ENCODE peak calls at places on chromosomes 5 and 9, in seven cellular contexts. One of them, this sample, is unnamed.

GRCh38 chr9:31969552-31969951 is 414.9 kb upstream of the ACO1 start:
- DNase-seq in CD8-positive, alpha-beta T cell: no peak
- DNase-seq in mesendoderm: no peak
- DNase-seq in astrocyte of the spinal cord: no peak
- DNase-seq in tibial nerve: no peak
- DNase-seq in mammary epithelial cell: no peak
- DNase-seq in tibial artery: no peak
- DNase-seq in this sample: no peak

GRCh38 chr9:37902131-37902530 is 1.8 kb downstream of the SLC25A51 start:
- DNase-seq in tibial nerve: no peak
- DNase-seq in mammary epithelial cell: no peak
- DNase-seq in mesendoderm: no peak
- DNase-seq in tibial artery: no peak
- DNase-seq in CD8-positive, alpha-beta T cell: no peak
- DNase-seq in astrocyte of the spinal cord: no peak
- DNase-seq in this sample: no peak

GRCh38 chr5:61768692-61769281 is 436.7 kb downstream of the ZSWIM6 start:
- DNase-seq in tibial artery: no peak
- DNase-seq in astrocyte of the spinal cord: peak; percentile 9
- DNase-seq in mammary epithelial cell: peak; percentile 45
- DNase-seq in CD8-positive, alpha-beta T cell: no peak
- DNase-seq in mesendoderm: peak; percentile 92
- DNase-seq in tibial nerve: no peak
- DNase-seq in this sample: no peak

GRCh38 chr5:167797933-167798332 is 493.5 kb upstream of the WWC1 start:
- DNase-seq in mesendoderm: no peak
- DNase-seq in tibial nerve: no peak
- DNase-seq in astrocyte of the spinal cord: no peak
- DNase-seq in CD8-positive, alpha-beta T cell: no peak
- DNase-seq in tibial artery: no peak
- DNase-seq in mammary epithelial cell: peak; percentile 35
- DNase-seq in this sample: no peak

GRCh38 chr5:132591140-132591539 is 34.4 kb downstream of the RAD50 start:
- DNase-seq in astrocyte of the spinal cord: peak; percentile 15
- DNase-seq in mesendoderm: peak; percentile 2
- DNase-seq in tibial nerve: no peak
- DNase-seq in CD8-positive, alpha-beta T cell: no peak
- DNase-seq in mammary epithelial cell: no peak
- DNase-seq in tibial artery: no peak
- DNase-seq in this sample: no peak

GRCh38 chr5:146291421-146292074 is 47.1 kb upstream of the POU4F3 start:
- DNase-seq in tibial nerve: no peak
- DNase-seq in astrocyte of the spinal cord: peak; percentile 51
- DNase-seq in tibial artery: no peak
- DNase-seq in mesendoderm: peak; percentile 60
- DNase-seq in mammary epithelial cell: peak; percentile 26
- DNase-seq in CD8-positive, alpha-beta T cell: no peak
- DNase-seq in this sample: peak; percentile 1

GRCh38 chr5:150623152-150623877 is 17.1 kb upstream of the SYNPO start:
- DNase-seq in tibial nerve: no peak
- DNase-seq in CD8-positive, alpha-beta T cell: no peak
- DNase-seq in tibial artery: no peak
- DNase-seq in mammary epithelial cell: no peak
- DNase-seq in astrocyte of the spinal cord: no peak
- DNase-seq in mesendoderm: no peak
- DNase-seq in this sample: no peak

GRCh38 chr9:122897969-122898368 is 7.2 kb downstream of the RC3H2 start:
- DNase-seq in CD8-positive, alpha-beta T cell: no peak
- DNase-seq in mammary epithelial cell: peak; percentile 49
- DNase-seq in tibial nerve: no peak
- DNase-seq in mesendoderm: no peak
- DNase-seq in tibial artery: no peak
- DNase-seq in astrocyte of the spinal cord: no peak
- DNase-seq in this sample: no peak

GRCh38 chr5:54742417-54742889 is 224.9 kb downstream of the SNX18 start:
- DNase-seq in tibial nerve: no peak
- DNase-seq in tibial artery: no peak
- DNase-seq in mammary epithelial cell: peak; percentile 76
- DNase-seq in CD8-positive, alpha-beta T cell: no peak
- DNase-seq in mesendoderm: peak; percentile 90
- DNase-seq in astrocyte of the spinal cord: peak; percentile 54
- DNase-seq in this sample: no peak

GRCh38 chr5:53017383-53017782 is 28.2 kb downstream of the ITGA2 start:
- DNase-seq in mesendoderm: no peak
- DNase-seq in CD8-positive, alpha-beta T cell: no peak
- DNase-seq in mammary epithelial cell: no peak
- DNase-seq in tibial artery: no peak
- DNase-seq in astrocyte of the spinal cord: no peak
- DNase-seq in tibial nerve: no peak
- DNase-seq in this sample: no peak

GRCh38 chr9:107894572-107895261 is 405.1 kb upstream of the KLF4 start:
- DNase-seq in tibial nerve: no peak
- DNase-seq in astrocyte of the spinal cord: no peak
- DNase-seq in CD8-positive, alpha-beta T cell: no peak
- DNase-seq in tibial artery: no peak
- DNase-seq in mesendoderm: no peak
- DNase-seq in mammary epithelial cell: no peak
- DNase-seq in this sample: peak; percentile 88

GRCh38 chr9:126588491-126589168 is 25.1 kb upstream of the LMX1B start:
- DNase-seq in mammary epithelial cell: no peak
- DNase-seq in tibial artery: no peak
- DNase-seq in astrocyte of the spinal cord: no peak
- DNase-seq in mesendoderm: no peak
- DNase-seq in tibial nerve: no peak
- DNase-seq in CD8-positive, alpha-beta T cell: no peak
- DNase-seq in this sample: no peak

GRCh38 chr9:17810728-17811634 is 232.1 kb downstream of the SH3GL2 start:
- DNase-seq in tibial nerve: peak; percentile 17
- DNase-seq in mesendoderm: peak; percentile 50
- DNase-seq in mammary epithelial cell: peak; percentile 28
- DNase-seq in tibial artery: no peak
- DNase-seq in CD8-positive, alpha-beta T cell: no peak
- DNase-seq in astrocyte of the spinal cord: peak; percentile 55
- DNase-seq in this sample: peak; percentile 9

GRCh38 chr5:120293796-120294195 is 170.3 kb upstream of the PRR16 start:
- DNase-seq in mesendoderm: no peak
- DNase-seq in astrocyte of the spinal cord: peak; percentile 72
- DNase-seq in tibial artery: no peak
- DNase-seq in tibial nerve: no peak
- DNase-seq in CD8-positive, alpha-beta T cell: no peak
- DNase-seq in mammary epithelial cell: peak; percentile 76
- DNase-seq in this sample: peak; percentile 87

GRCh38 chr5:166165600-166165999 is 2125.8 kb upstream of the WWC1 start:
- DNase-seq in astrocyte of the spinal cord: no peak
- DNase-seq in tibial nerve: no peak
- DNase-seq in tibial artery: no peak
- DNase-seq in mesendoderm: peak; percentile 53
- DNase-seq in CD8-positive, alpha-beta T cell: no peak
- DNase-seq in mammary epithelial cell: no peak
- DNase-seq in this sample: no peak

DNA sequence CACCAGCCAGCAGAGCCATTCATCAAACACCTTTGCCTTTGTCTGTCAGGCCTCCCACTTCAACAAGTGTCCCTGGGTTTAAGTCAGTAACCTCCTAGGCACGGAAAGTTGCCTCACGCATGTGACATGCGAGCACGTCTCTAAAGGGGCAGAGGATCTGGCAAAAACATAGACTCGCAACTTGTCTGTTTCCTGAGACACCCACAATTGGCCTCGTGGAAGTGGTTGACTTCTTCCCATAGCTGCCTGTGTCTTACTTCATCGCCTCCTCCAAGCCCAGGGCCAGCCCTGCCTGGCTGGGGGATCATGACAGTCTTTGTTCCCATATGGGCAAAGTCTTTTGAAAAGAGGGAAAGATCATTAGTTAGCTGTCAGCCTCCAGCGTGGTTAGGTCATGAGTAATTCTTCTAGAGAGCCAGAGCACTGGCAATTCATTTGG is 35.5 kb upstream of the GLRX start:
- DNase-seq in astrocyte of the spinal cord: peak; percentile 88
- DNase-seq in mammary epithelial cell: peak; percentile 9
- DNase-seq in mesendoderm: no peak
- DNase-seq in tibial artery: peak; percentile 87
- DNase-seq in CD8-positive, alpha-beta T cell: no peak
- DNase-seq in tibial nerve: peak; percentile 28
- DNase-seq in this sample: peak; percentile 81
- H3K4me3 ChIP-seq in astrocyte of the spinal cord: no peak overlapping the region
- H3K4me3 ChIP-seq in mammary epithelial cell: no peak overlapping the region
- H3K4me3 ChIP-seq in mesendoderm: no peak overlapping the region
- H3K4me3 ChIP-seq in tibial artery: peak overlapping the region; percentile 25
- H3K4me3 ChIP-seq in CD8-positive, alpha-beta T cell: no peak overlapping the region
- H3K4me3 ChIP-seq in tibial nerve: no peak overlapping the region
- H3K4me3 ChIP-seq in this sample: no peak overlapping the region

GRCh38 chr5:160311491-160312138 is 749 bp downstream of the CCNJL start:
- DNase-seq in tibial artery: no peak
- DNase-seq in astrocyte of the spinal cord: peak; percentile 10
- DNase-seq in CD8-positive, alpha-beta T cell: no peak
- DNase-seq in mammary epithelial cell: no peak
- DNase-seq in tibial nerve: no peak
- DNase-seq in mesendoderm: peak; percentile 28
- DNase-seq in this sample: no peak

GRCh38 chr5:160310910-160311295 is 1.5 kb downstream of the CCNJL start:
- DNase-seq in tibial nerve: no peak
- DNase-seq in astrocyte of the spinal cord: no peak
- DNase-seq in mesendoderm: peak; percentile 25
- DNase-seq in tibial artery: no peak
- DNase-seq in mammary epithelial cell: no peak
- DNase-seq in CD8-positive, alpha-beta T cell: no peak
- DNase-seq in this sample: no peak

GRCh38 chr5:160312960-160313734 is 783 bp upstream of the CCNJL start:
- DNase-seq in mammary epithelial cell: peak; percentile 16
- DNase-seq in tibial nerve: no peak
- DNase-seq in CD8-positive, alpha-beta T cell: no peak
- DNase-seq in tibial artery: no peak
- DNase-seq in mesendoderm: no peak
- DNase-seq in astrocyte of the spinal cord: peak; percentile 17
- DNase-seq in this sample: no peak

GRCh38 chr5:160312139-160312959 is at the start of gene CCNJL:
- DNase-seq in astrocyte of the spinal cord: peak; percentile 55
- DNase-seq in mesendoderm: peak; percentile 87
- DNase-seq in tibial artery: no peak
- DNase-seq in CD8-positive, alpha-beta T cell: no peak
- DNase-seq in mammary epithelial cell: peak; percentile 64
- DNase-seq in tibial nerve: no peak
- DNase-seq in this sample: no peak

GRCh38 chr5:160310140-160310909 is 2.0 kb downstream of the CCNJL start:
- DNase-seq in CD8-positive, alpha-beta T cell: no peak
- DNase-seq in mammary epithelial cell: no peak
- DNase-seq in astrocyte of the spinal cord: no peak
- DNase-seq in mesendoderm: no peak
- DNase-seq in tibial nerve: no peak
- DNase-seq in tibial artery: no peak
- DNase-seq in this sample: no peak
- H3K4me3 ChIP-seq in CD8-positive, alpha-beta T cell: no peak overlapping the region
- H3K4me3 ChIP-seq in mammary epithelial cell: no peak overlapping the region
- H3K4me3 ChIP-seq in astrocyte of the spinal cord: no peak overlapping the region
- H3K4me3 ChIP-seq in mesendoderm: no peak overlapping the region
- H3K4me3 ChIP-seq in tibial nerve: no peak overlapping the region
- H3K4me3 ChIP-seq in tibial artery: no peak overlapping the region
- H3K4me3 ChIP-seq in this sample: no peak overlapping the region

GRCh38 chr9:14994738-14995137 is 84.5 kb upstream of the FREM1 start:
- DNase-seq in tibial nerve: no peak
- DNase-seq in mammary epithelial cell: no peak
- DNase-seq in CD8-positive, alpha-beta T cell: no peak
- DNase-seq in astrocyte of the spinal cord: no peak
- DNase-seq in mesendoderm: no peak
- DNase-seq in tibial artery: no peak
- DNase-seq in this sample: no peak

GRCh38 chr9:14992516-14992915 is 82.3 kb upstream of the FREM1 start:
- DNase-seq in astrocyte of the spinal cord: peak; percentile 6
- DNase-seq in mammary epithelial cell: no peak
- DNase-seq in tibial artery: no peak
- DNase-seq in CD8-positive, alpha-beta T cell: no peak
- DNase-seq in tibial nerve: no peak
- DNase-seq in mesendoderm: no peak
- DNase-seq in this sample: no peak

GRCh38 chr9:14993061-14993800 is 83.0 kb upstream of the FREM1 start:
- DNase-seq in mammary epithelial cell: peak; percentile 24
- DNase-seq in CD8-positive, alpha-beta T cell: no peak
- DNase-seq in astrocyte of the spinal cord: peak; percentile 87
- DNase-seq in tibial nerve: peak; percentile 59
- DNase-seq in tibial artery: peak; percentile 89
- DNase-seq in mesendoderm: peak; percentile 96
- DNase-seq in this sample: peak; percentile 48

GRCh38 chr9:14992025-14992424 is 81.8 kb upstream of the FREM1 start:
- DNase-seq in mesendoderm: no peak
- DNase-seq in astrocyte of the spinal cord: no peak
- DNase-seq in tibial artery: no peak
- DNase-seq in mammary epithelial cell: no peak
- DNase-seq in tibial nerve: no peak
- DNase-seq in CD8-positive, alpha-beta T cell: no peak
- DNase-seq in this sample: no peak

DNA sequence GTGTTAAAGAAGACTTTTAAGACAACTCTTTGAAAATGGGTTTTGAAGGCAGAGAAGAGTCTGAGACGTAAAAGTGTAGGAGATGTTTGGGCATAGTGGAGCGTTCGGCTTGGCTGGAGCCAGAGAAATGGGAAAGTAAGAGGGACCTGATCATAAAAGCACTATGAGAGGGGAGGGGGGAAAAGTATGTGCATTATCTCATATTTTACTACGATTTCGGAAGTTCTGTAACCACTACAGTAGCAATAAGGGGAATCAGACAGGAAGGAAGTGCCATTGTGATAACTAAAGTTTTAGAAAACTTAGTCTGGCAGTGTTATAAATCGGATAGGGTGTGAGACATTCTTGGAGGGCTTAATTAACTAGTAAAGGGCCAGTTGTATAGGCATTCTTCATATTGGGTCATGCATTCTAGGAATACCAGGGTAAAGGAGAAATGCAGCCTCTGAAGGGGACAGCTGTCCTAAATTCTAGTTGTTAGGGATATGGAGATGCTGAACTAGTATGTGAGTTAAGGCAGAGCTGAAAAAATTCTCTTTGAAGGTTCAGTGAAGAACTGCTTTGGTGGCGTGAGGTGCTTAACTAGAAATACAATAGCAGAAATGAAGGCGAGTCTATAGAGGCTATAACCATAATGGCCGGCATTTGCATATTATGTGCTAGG is 83.8 kb upstream of the FREM1 start:
- DNase-seq in tibial nerve: no peak
- DNase-seq in mesendoderm: no peak
- DNase-seq in mammary epithelial cell: no peak
- DNase-seq in astrocyte of the spinal cord: no peak
- DNase-seq in CD8-positive, alpha-beta T cell: no peak
- DNase-seq in tibial artery: no peak
- DNase-seq in this sample: no peak
- H3K4me3 ChIP-seq in tibial nerve: peak overlapping the region; percentile 72
- H3K4me3 ChIP-seq in mesendoderm: no peak overlapping the region
- H3K4me3 ChIP-seq in mammary epithelial cell: no peak overlapping the region
- H3K4me3 ChIP-seq in astrocyte of the spinal cord: peak overlapping the region; percentile 63
- H3K4me3 ChIP-seq in CD8-positive, alpha-beta T cell: peak overlapping the region; percentile 67
- H3K4me3 ChIP-seq in tibial artery: peak overlapping the region; percentile 77
- H3K4me3 ChIP-seq in this sample: peak overlapping the region; percentile 60

DNA sequence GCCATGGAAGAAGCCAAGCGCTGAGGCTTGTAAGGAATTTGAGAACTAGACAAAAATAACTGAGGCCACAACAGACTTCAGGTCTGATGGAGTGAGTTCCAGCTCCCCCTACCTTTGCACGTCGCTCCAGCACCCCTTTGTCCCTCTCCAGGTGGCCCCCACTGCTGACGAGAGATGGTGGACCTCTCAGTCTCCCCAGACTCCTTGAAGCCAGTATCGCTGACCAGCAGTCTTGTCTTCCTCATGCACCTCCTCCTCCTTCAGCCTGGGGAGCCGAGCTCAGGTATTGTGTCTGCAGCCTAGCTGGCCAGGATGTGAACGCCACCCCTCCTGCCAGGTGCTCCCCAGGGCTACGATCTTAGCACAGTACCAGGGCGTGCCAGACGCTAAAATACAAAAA is 5.2 kb downstream of the BTNL9 start:
- DNase-seq in mesendoderm: no peak
- DNase-seq in tibial artery: no peak
- DNase-seq in astrocyte of the spinal cord: no peak
- DNase-seq in tibial nerve: no peak
- DNase-seq in CD8-positive, alpha-beta T cell: no peak
- DNase-seq in mammary epithelial cell: no peak
- DNase-seq in this sample: no peak
- H3K4me3 ChIP-seq in mesendoderm: no peak overlapping the region
- H3K4me3 ChIP-seq in tibial artery: no peak overlapping the region
- H3K4me3 ChIP-seq in astrocyte of the spinal cord: no peak overlapping the region
- H3K4me3 ChIP-seq in tibial nerve: no peak overlapping the region
- H3K4me3 ChIP-seq in CD8-positive, alpha-beta T cell: no peak overlapping the region
- H3K4me3 ChIP-seq in mammary epithelial cell: no peak overlapping the region
- H3K4me3 ChIP-seq in this sample: no peak overlapping the region